ENCODE peak calls at places on chromosomes 13 and 19, in seven cellular contexts. E, K, Q, O, R, U and X are unnamed samples.
A peak's percentile ranks its signal among the peaks of the same experiment; 100 is the strongest.

GRCh38 chr19:10344780-10345179 is 5.4 kb upstream of the ICAM3 start:
- DNase-seq in E (no peak), K (no peak), Q (no peak), O (no peak), R (no peak), U (no peak), X (no peak)

GRCh38 chr19:40721936-40722661 is 5.2 kb downstream of the ITPKC start:
- DNase-seq in E (no peak), K (no peak), Q (no peak), O (no peak), R (no peak), U (no peak), X (peak; percentile 44)

GRCh38 chr19:10760268-10760944 is 42.5 kb downstream of the DNM2 start:
- DNase-seq in E (no peak), K (no peak), Q (no peak), O (no peak), R (no peak), U (peak; percentile 49), X (no peak)

GRCh38 chr13:80577951-80578670 is 237.2 kb upstream of the SPRY2 start:
- DNase-seq in E (peak; percentile 25), K (no peak), Q (no peak), O (no peak), R (no peak), U (no peak), X (no peak)

GRCh38 chr13:112065521-112065866 is 1.5 kb upstream of the SOX1 start:
- DNase-seq in E (no peak), K (no peak), Q (no peak), O (no peak), R (no peak), U (no peak), X (no peak)

GRCh38 chr13:50574731-50575130 is 268.8 kb downstream of the DLEU7 start:
- DNase-seq in E (no peak), K (no peak), Q (no peak), O (no peak), R (no peak), U (no peak), X (peak; percentile 71)

GRCh38 chr13:99380921-99381645 is 73.9 kb upstream of the GPR183 start:
- DNase-seq in E (no peak), K (no peak), Q (no peak), O (peak; percentile 10), R (no peak), U (no peak), X (no peak)

GRCh38 chr13:28035146-28035782 is 46.8 kb upstream of the URAD start:
- DNase-seq in E (no peak), K (no peak), Q (no peak), O (no peak), R (no peak), U (peak; percentile 22), X (no peak)

GRCh38 chr13:76289558-76289957 is 596.6 kb downstream of the KCTD12 start:
- DNase-seq in E (no peak), K (peak; percentile 49), Q (no peak), O (no peak), R (no peak), U (no peak), X (no peak)

GRCh38 chr13:91722267-91722884 is 324.0 kb downstream of the GPC5 start:
- DNase-seq in E (no peak), K (peak; percentile 64), Q (no peak), O (no peak), R (no peak), U (no peak), X (peak; percentile 45)

GRCh38 chr19:55500368-55500952 is 12.2 kb downstream of the SSC5D start:
- DNase-seq in E (no peak), K (no peak), Q (no peak), O (no peak), R (no peak), U (no peak), X (no peak)

DNA sequence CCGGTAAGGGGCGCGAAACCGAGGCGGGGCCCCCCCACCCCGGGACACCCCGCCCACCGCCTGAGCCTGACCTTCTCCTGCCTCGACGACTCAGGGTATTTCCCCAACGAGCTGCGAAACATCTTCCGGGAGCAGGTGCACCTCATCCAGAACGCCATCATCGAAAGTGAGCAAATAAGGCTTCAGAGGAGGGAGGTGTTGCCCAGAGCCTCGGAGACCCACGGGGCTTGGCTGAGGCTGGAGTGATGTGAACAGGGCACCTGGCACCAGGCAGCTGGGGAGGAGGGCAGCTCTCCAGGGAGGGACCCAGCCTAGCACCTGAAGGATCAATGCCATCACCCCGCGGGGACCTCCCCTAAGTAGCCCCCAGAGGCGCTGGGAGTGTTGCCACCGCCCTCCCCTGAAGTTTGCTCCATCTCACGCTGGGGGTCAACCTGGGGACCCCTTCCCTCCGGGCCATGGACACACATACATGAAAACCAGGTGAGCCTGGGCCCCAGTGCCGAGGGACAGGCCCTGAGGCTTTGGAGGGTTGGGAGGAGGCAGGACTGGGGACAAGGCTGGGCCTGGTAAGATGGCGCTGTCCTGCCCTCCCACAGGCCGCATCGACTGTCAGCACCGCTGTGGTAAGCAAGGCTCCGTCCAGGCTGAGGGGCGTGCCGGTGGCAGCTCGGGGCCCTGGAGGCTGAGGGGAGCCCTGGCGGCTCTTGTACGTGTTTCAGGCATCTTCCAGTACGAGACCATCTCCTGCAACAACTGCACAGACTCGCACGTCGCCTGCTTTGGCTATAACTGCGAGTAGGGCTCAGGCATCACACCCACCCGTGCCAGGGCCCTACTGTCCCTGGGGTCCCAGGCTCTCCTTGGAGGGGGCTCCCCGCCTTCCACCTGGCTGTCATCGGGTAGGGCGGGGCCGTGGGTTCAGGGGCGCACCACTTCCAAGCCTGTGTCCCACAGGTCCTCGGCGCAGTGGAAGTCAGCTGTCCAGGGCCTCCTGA is 914 bp downstream of the IZUMO4 start:
- DNase-seq in E (peak; percentile 45), K (no peak), Q (no peak), O (no peak), R (peak; percentile 81), U (peak; percentile 36), X (no peak)
- H3K4me3 ChIP-seq in E (peak overlapping the region; percentile 35), K (peak overlapping the region; percentile 33), Q (peak overlapping the region; percentile 43), O (no peak overlapping the region), R (no peak overlapping the region), U (peak overlapping the region; percentile 47), X (peak overlapping the region; percentile 50)

DNA sequence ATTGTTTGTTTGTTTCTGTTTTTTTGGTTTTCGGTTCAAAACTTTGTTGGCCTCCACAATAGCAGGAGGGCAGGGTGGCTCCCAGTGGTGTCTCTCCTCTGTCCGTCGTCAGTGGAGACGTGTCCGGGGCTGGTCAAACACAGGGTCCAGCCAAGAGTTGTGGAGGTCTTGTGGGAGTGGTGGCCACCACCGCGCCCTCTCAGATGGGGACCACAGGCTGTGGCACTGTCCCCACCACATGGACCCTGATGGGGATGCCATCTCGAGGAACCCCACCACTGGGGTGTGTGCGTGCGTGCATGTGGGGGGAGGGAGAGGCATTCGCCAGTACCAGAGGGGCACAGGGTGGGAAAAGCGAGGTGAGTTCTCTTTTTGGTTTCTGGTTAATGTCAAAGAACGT is 13.8 kb downstream of the ZNF574 start:
- DNase-seq in E (no peak), K (no peak), Q (no peak), O (no peak), R (no peak), U (no peak), X (no peak)
- TF ChIP-seq CTCF in E (no peak), K (no peak), Q (no peak), O (no peak), R (no peak), U (no peak), X (no peak)

GRCh38 chr19:12726988-12727316 is 3.2 kb upstream of the TNPO2 start:
- DNase-seq in E (no peak), K (no peak), Q (no peak), O (no peak), R (no peak), U (no peak), X (no peak)
- H3K4me3 ChIP-seq in E (no peak overlapping the region), K (no peak overlapping the region), Q (no peak overlapping the region), O (no peak overlapping the region), R (no peak overlapping the region), U (no peak overlapping the region), X (no peak overlapping the region)

GRCh38 chr19:1383311-1384084 is at the start of gene NDUFS7:
- DNase-seq in E (peak; percentile 93), K (peak; percentile 96), Q (peak; percentile 95), O (peak; percentile 89), R (peak; percentile 94), U (peak; percentile 91), X (peak; percentile 95)
- TF ChIP-seq CTCF in E (no peak), K (no peak), Q (no peak), O (no peak), R (no peak), U (peak; percentile 18), X (peak; percentile 7)

DNA sequence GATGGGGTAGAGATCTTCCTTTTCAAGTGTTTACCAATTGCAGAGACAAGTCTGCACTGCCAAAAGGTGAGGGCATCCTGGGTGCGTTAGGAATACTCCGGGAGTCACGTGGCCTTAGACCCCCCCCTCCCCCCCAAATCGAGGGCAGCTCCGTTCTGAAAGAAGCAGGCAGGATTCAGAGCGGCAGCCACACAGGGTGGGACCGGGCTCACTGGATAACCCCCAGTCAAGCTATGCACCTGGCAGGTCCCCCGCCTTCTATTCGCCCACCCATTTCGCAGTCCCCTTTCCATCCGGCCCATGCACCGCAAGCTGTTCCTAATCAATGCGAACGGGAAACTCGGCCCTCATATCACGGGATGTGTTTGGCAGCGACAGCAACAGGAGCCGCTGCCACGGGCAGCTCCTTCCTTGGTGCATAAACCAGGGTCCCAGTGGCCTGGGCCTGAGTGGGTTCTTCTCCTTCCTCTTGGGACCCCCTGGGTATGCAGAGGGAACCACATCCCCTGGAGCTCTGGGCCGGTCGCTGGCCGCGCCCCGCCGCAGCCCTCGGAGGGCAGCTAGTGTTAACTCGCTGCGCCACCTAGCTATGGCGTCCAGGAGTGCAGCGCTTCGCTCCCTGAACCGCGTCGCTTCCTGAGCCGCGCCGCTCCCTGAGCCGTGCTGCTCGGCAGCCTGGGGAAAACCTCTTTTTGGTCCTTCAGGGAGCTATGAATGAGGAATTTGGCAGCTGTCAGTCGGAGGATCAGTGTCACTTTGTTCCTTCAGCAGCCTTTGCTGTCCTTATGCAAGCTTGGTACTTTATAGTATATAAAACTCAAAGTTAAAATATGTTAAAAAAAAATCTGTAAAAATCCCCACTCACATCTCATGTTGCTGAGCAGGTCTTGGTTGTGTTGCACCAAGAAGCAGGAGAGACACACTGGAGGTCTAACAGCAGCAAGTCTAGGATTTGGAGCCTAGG is 41.4 kb downstream of the LYL1 start:
- DNase-seq in E (peak; percentile 91), K (peak; percentile 71), Q (peak; percentile 41), O (peak; percentile 78), R (peak; percentile 84), U (peak; percentile 91), X (peak; percentile 78)
- H3K4me3 ChIP-seq in E (peak overlapping the region; percentile 20), K (no peak overlapping the region), Q (peak overlapping the region; percentile 41), O (no peak overlapping the region), R (no peak overlapping the region), U (peak overlapping the region; percentile 57), X (peak overlapping the region; percentile 26)

DNA sequence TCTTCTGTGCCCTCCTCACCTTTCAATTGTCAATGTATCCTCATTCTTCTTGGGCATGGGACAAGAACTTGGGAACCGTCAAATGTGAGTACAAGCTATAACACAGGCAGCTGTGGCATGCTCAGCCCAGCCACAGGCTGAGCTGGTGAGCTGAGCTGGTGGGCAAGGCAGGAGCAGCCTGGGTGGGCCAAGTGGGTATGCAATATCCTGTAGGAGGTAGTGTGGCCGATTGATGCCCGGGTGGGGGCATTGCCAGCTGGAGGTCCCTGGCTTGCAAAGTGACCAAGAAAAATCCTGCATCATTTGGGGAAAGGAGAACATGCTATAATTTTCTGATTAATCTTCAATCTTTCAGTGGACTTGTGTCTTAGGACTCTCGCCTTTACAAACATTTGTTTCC is 507.2 kb upstream of the SLC10A2 start:
- DNase-seq in E (no peak), K (no peak), Q (no peak), O (no peak), R (no peak), U (no peak), X (no peak)
- TF ChIP-seq CTCF in E (no peak), K (no peak), Q (no peak), O (no peak), R (no peak), U (no peak), X (no peak)